ENCODE peak calls at places on chromosomes 13 and 19, in ten cellular contexts. D is NCI-H2171 treated with DMSO at 0.1 percent for 48 hours; L is NCI-H1417; Q is activated naive CD4-positive, alpha-beta T cell; V is Caco-2; J is hypothalamus; X is uterus; I is H4; M is ELF-1; C is CD8-positive, alpha-beta T cell. W is an unnamed sample.

GRCh38 chr13:41603917-41604316 is 146.6 kb downstream of the RGCC start:
- DNase-seq in M (no peak), D (peak; percentile 2), I (peak; percentile 35), C (no peak), J (no peak), X (no peak), Q (no peak), V (no peak), L (no peak), W (no peak)

GRCh38 chr19:7482584-7483439 is 6.0 kb downstream of the PEX11G start:
- DNase-seq in L (no peak), J (no peak), Q (no peak), X (no peak), C (no peak), I (no peak), D (peak; percentile 81), V (peak; percentile 62), M (peak; percentile 78), W (no peak)

GRCh38 chr13:36190771-36191170 is 23.6 kb downstream of the SOHLH2 start:
- DNase-seq in I (peak; percentile 6), J (no peak), Q (no peak), M (no peak), D (no peak), C (no peak), V (no peak), L (no peak), X (no peak), W (no peak)

GRCh38 chr13:101916108-101916757 is 463.8 kb downstream of the ITGBL1 start:
- DNase-seq in V (no peak), C (no peak), M (peak; percentile 48), L (peak; percentile 85), Q (no peak), D (peak; percentile 80), I (no peak), J (no peak), X (no peak), W (no peak)

GRCh38 chr13:109211616-109212015 is 574.8 kb downstream of the IRS2 start:
- DNase-seq in C (no peak), D (no peak), J (no peak), M (peak; percentile 82), V (peak; percentile 86), L (no peak), I (peak; percentile 13), Q (no peak), X (no peak), W (no peak)

GRCh38 chr13:51643882-51644281 is 59.6 kb downstream of the WDFY2 start:
- DNase-seq in D (no peak), M (no peak), C (no peak), I (peak; percentile 87), V (no peak), X (no peak), Q (no peak), J (no peak), L (no peak), W (no peak)

GRCh38 chr19:57850553-57851017 is 926 bp downstream of the ZNF587 start:
- DNase-seq in I (no peak), Q (no peak), D (no peak), V (peak; percentile 73), L (peak; percentile 4), J (no peak), C (no peak), X (no peak), M (peak; percentile 77), W (no peak)

GRCh38 chr19:5559804-5560133 is 8.0 kb downstream of the TINCR start:
- DNase-seq in M (no peak), I (no peak), Q (no peak), X (no peak), V (no peak), L (no peak), J (no peak), D (no peak), C (no peak), W (no peak)

GRCh38 chr19:39335168-39335567 is 675 bp downstream of the GMFG start:
- DNase-seq in J (no peak), D (no peak), V (no peak), L (no peak), C (peak; percentile 10), I (no peak), Q (no peak), X (no peak), M (no peak), W (no peak)

GRCh38 chr19:42467437-42467760 is 24.7 kb upstream of the CXCL17 start:
- DNase-seq in M (no peak), I (no peak), J (no peak), D (no peak), V (no peak), X (no peak), Q (no peak), C (no peak), L (no peak), W (no peak)

GRCh38 chr19:17405250-17406038 is at the start of gene BST2:
- DNase-seq in V (peak; percentile 80), J (no peak), Q (no peak), D (no peak), X (peak; percentile 57), L (no peak), I (peak; percentile 99), C (no peak), M (peak; percentile 74), W (peak; percentile 93)

GRCh38 chr19:51259348-51260245 is 8.7 kb downstream of the SIGLECL1 start:
- DNase-seq in M (peak; percentile 63), V (no peak), I (peak; percentile 44), Q (no peak), C (no peak), D (peak; percentile 5), L (peak; percentile 34), X (no peak), J (peak; percentile 7), W (peak; percentile 17)

GRCh38 chr19:55660404-55660803 is 5.6 kb downstream of the U2AF2 start:
- DNase-seq in X (no peak), C (no peak), V (no peak), J (no peak), I (no peak), D (no peak), L (no peak), M (no peak), Q (no peak), W (no peak)

GRCh38 chr19:10126213-10126639 is 6.5 kb upstream of the EIF3G start:
- DNase-seq in L (no peak), V (no peak), X (no peak), I (no peak), Q (no peak), J (no peak), C (no peak), D (no peak), M (no peak), W (no peak)

W was measured in GM19239.